ENCODE peak calls at places on chromosomes 4 and X, in nine cellular contexts. V is heart right ventricle; D is thoracic aorta; C is psoas muscle; T is uterus; B is naive thymus-derived CD4-positive, alpha-beta T cell; Q is neuronal stem cell; U is right cardiac atrium; F is PC-3. K is an unnamed sample. For H3K4me1, the result is how much of the 10 kb centered on the place peaks cover.

GRCh38 chrX:118872102-118872566 is 48.5 kb downstream of the ZCCHC12 start:
- DNase-seq in V (peak), D (no peak), C (no peak), T (no peak), B (no peak), Q (no peak), U (no peak), F (peak), K (no peak)

GRCh38 chrX:44946771-44947170 is 73.8 kb downstream of the KDM6A start:
- DNase-seq in V (no peak), D (no peak), C (no peak), T (no peak), B (no peak), Q (no peak), U (no peak), F (peak), K (no peak)

GRCh38 chr4:105457997-105458396 is 15.9 kb downstream of the PPA2 start:
- DNase-seq in V (no peak), D (no peak), C (no peak), T (no peak), B (no peak), Q (no peak), U (no peak), F (no peak), K (no peak)

GRCh38 chr4:26819026-26819425 is 41.6 kb upstream of the STIM2 start:
- DNase-seq in V (no peak), D (no peak), C (no peak), T (no peak), B (no peak), Q (no peak), U (no peak), F (no peak), K (no peak)

GRCh38 chrX:73877687-73878086 is 314.7 kb downstream of the CHIC1 start:
- DNase-seq in V (no peak), D (no peak), C (no peak), T (no peak), B (no peak), Q (no peak), U (no peak), F (no peak), K (no peak)

GRCh38 chr4:97530676-97531075 is 612.6 kb downstream of the STPG2 start:
- DNase-seq in V (no peak), D (no peak), C (no peak), T (no peak), B (no peak), Q (no peak), U (no peak), F (no peak), K (no peak)

GRCh38 chr4:8472689-8473197 is 32.2 kb downstream of the TRMT44 start:
- DNase-seq in V (no peak), D (no peak), C (no peak), T (peak), B (no peak), Q (peak), U (peak), F (peak), K (no peak)

GRCh38 chrX:66015152-66015827 is 24.6 kb downstream of the VSIG4 start:
- DNase-seq in V (peak), D (no peak), C (no peak), T (no peak), B (no peak), Q (no peak), U (peak), F (no peak), K (no peak)

GRCh38 chr4:1204286-1204827 is 32.0 kb upstream of the SPON2 start:
- DNase-seq in V (no peak), D (no peak), C (peak), T (no peak), B (no peak), Q (no peak), U (peak), F (no peak), K (no peak)

GRCh38 chr4:20362148-20362547 is 110.4 kb downstream of the SLIT2 start:
- DNase-seq in V (no peak), D (no peak), C (no peak), T (no peak), B (no peak), Q (no peak), U (no peak), F (no peak), K (no peak)

GRCh38 chr4:173450281-173450680 is 51.4 kb upstream of the SCRG1 start:
- DNase-seq in V (no peak), D (no peak), C (no peak), T (no peak), B (no peak), Q (no peak), U (no peak), F (no peak), K (no peak)

GRCh38 chr4:114180481-114180880 is 201.0 kb upstream of the ARSJ start:
- DNase-seq in V (peak), D (peak), C (no peak), T (peak), B (peak), Q (peak), U (peak), F (peak), K (no peak)

GRCh38 chrX:71978164-71978563 is 67.5 kb downstream of the NHSL2 start:
- DNase-seq in V (no peak), D (no peak), C (no peak), T (no peak), B (no peak), Q (no peak), U (no peak), F (no peak), K (no peak)

GRCh38 chrX:134604701-134605271 is 53.5 kb downstream of the PLAC1 start:
- DNase-seq in V (peak), D (no peak), C (no peak), T (no peak), B (no peak), Q (no peak), U (peak), F (peak), K (no peak)

GRCh38 chr4:186029731-186030421 is 39.1 kb upstream of the TLR3 start:
- DNase-seq in V (peak), D (peak), C (peak), T (peak), B (no peak), Q (peak), U (peak), F (no peak), K (no peak)

GRCh38 chr4:187544461-187545053 is 451.0 kb upstream of the ZFP42 start:
- DNase-seq in V (no peak), D (no peak), C (no peak), T (no peak), B (no peak), Q (no peak), U (no peak), F (no peak), K (no peak)

GRCh38 chr4:1345905-1346780 is 865 bp upstream of the UVSSA start:
- DNase-seq in V (peak), D (no peak), C (peak), T (peak), B (peak), Q (peak), U (peak), F (peak), K (no peak)

GRCh38 chr4:119955256-119955655 is 111.4 kb downstream of the MAD2L1 start:
- DNase-seq in V (no peak), D (no peak), C (no peak), T (no peak), B (no peak), Q (no peak), U (no peak), F (no peak), K (no peak)

GRCh38 chr4:153676491-153676890 is 7.6 kb upstream of the TLR2 start:
- DNase-seq in V (no peak), D (no peak), C (no peak), T (no peak), B (no peak), Q (no peak), U (no peak), F (peak), K (no peak)

GRCh38 chrX:39513836-39514235 is 583.9 kb downstream of the BCOR start:
- DNase-seq in V (no peak), D (no peak), C (no peak), T (no peak), B (no peak), Q (no peak), U (no peak), F (no peak), K (no peak)

GRCh38 chr4:47493238-47494123 is 8.4 kb downstream of the ATP10D start:
- DNase-seq in V (no peak), D (no peak), C (no peak), T (no peak), B (no peak), Q (no peak), U (no peak), F (no peak), K (no peak)

GRCh38 chr4:25800253-25800652 is 62.5 kb downstream of the SEL1L3 start:
- DNase-seq in V (no peak), D (no peak), C (no peak), T (no peak), B (no peak), Q (no peak), U (no peak), F (no peak), K (no peak)

GRCh38 chr4:28562913-28563312 is 1702.3 kb downstream of the STIM2 start:
- DNase-seq in V (no peak), D (no peak), C (no peak), T (no peak), B (no peak), Q (no peak), U (no peak), F (peak), K (no peak)

GRCh38 chr4:45323453-45324058 is 597.2 kb upstream of the GNPDA2 start:
- DNase-seq in V (no peak), D (no peak), C (no peak), T (no peak), B (no peak), Q (no peak), U (no peak), F (no peak), K (no peak)

GRCh38 chrX:78759081-78759480 is 11.6 kb downstream of the LPAR4 start:
- DNase-seq in V (no peak), D (no peak), C (no peak), T (no peak), B (no peak), Q (no peak), U (no peak), F (peak), K (no peak)

GRCh38 chr4:43875655-43876054 is 573.0 kb downstream of the KCTD8 start:
- DNase-seq in V (no peak), D (no peak), C (no peak), T (no peak), B (no peak), Q (no peak), U (no peak), F (no peak), K (no peak)

GRCh38 chr4:92359481-92359880 is 55.7 kb downstream of the GRID2 start:
- DNase-seq in V (no peak), D (no peak), C (no peak), T (no peak), B (no peak), Q (no peak), U (no peak), F (no peak), K (no peak)

GRCh38 chr4:71377561-71377960 is 38.7 kb downstream of the SLC4A4 start:
- DNase-seq in V (no peak), D (no peak), C (no peak), T (no peak), B (no peak), Q (no peak), U (no peak), F (peak), K (no peak)

GRCh38 chrX:154429708-154430107 is 1.2 kb downstream of the ATP6AP1 start:
- DNase-seq in V (no peak), D (no peak), C (no peak), T (no peak), B (no peak), Q (no peak), U (no peak), F (no peak), K (no peak)

GRCh38 chrX:53445977-53446376 is 11.8 kb upstream of the HSD17B10 start:
- DNase-seq in V (no peak), D (no peak), C (peak), T (no peak), B (no peak), Q (no peak), U (peak), F (peak), K (no peak)

GRCh38 chr4:137980641-137981040 is 261.5 kb downstream of the SLC7A11 start:
- DNase-seq in V (no peak), D (no peak), C (no peak), T (no peak), B (no peak), Q (no peak), U (no peak), F (no peak), K (no peak)

GRCh38 chrX:74527344-74527743 is 87.1 kb downstream of the RLIM start:
- DNase-seq in V (no peak), D (no peak), C (no peak), T (no peak), B (no peak), Q (no peak), U (no peak), F (no peak), K (no peak)

GRCh38 chrX:40111868-40112267 is 14.1 kb upstream of the BCOR start:
- DNase-seq in V (no peak), D (no peak), C (no peak), T (no peak), B (no peak), Q (no peak), U (no peak), F (no peak), K (no peak)

GRCh38 chr4:174697896-174698295 is 131.2 kb downstream of the GLRA3 start:
- DNase-seq in V (no peak), D (no peak), C (no peak), T (no peak), B (no peak), Q (no peak), U (no peak), F (no peak), K (no peak)

GRCh38 chr4:140012688-140013087 is 141.3 kb downstream of the MAML3 start:
- DNase-seq in V (peak), D (no peak), C (peak), T (peak), B (peak), Q (peak), U (peak), F (peak), K (no peak)

GRCh38 chrX:68829594-68830485 is 1.0 kb downstream of the EFNB1 start:
- DNase-seq in V (no peak), D (no peak), C (peak), T (no peak), B (no peak), Q (no peak), U (peak), F (no peak), K (peak)

GRCh38 chr4:498328-498919 is 532 bp downstream of the ZNF721 start:
- DNase-seq in V (no peak), D (no peak), C (no peak), T (no peak), B (no peak), Q (no peak), U (no peak), F (no peak), K (no peak)

GRCh38 chr4:24559889-24560288 is 24.5 kb downstream of the DHX15 start:
- DNase-seq in V (no peak), D (no peak), C (no peak), T (no peak), B (no peak), Q (no peak), U (no peak), F (no peak), K (no peak)

DNA sequence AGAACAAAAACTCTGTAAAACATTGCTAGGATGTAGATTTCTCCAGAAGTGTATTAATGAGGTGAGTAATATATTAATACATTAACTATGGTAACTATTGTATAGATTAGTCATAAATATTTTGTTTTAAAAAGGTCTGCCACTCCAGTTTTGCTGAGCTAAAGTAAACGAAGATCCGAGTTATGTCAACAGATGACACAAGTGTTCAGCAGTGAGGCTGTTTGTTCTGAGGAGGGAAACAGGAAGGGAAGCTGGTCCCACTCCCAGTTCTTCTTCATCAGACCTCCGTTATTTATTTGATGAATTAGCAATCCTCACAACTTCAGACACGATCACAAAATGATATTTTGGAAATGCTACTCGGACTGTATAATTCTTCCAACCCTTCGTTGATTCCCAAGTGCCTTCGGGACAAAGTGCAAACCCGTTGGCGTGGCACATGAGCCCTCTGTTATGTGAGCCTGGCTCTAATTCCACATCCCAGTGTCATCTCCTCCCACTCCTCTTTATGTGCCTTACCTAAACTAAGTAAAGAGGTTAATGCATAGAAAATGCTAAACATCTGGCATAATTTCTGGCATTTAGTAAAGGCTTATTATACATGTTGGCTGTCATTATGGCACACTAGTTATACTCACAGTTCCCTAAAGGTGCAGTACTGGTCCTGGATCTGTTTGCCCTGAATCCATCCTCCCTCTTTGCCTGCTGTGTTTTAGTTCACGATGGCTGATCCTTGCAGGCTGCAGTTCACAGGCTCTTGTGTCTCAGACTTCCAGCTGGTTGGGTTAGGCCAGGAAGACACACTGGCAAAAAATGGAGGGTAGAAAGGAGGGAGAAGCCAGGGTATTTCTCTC is 190.6 kb upstream of the LNX1 start:
- DNase-seq in V (no peak), D (no peak), C (no peak), T (no peak), B (no peak), Q (no peak), U (no peak), F (peak), K (peak)
- H3K4me1 ChIP-seq in V (under half), D (under half), C (under half), T (under half), B (under half), Q (under half), U (under half), F (half or more), K (under half)

DNA sequence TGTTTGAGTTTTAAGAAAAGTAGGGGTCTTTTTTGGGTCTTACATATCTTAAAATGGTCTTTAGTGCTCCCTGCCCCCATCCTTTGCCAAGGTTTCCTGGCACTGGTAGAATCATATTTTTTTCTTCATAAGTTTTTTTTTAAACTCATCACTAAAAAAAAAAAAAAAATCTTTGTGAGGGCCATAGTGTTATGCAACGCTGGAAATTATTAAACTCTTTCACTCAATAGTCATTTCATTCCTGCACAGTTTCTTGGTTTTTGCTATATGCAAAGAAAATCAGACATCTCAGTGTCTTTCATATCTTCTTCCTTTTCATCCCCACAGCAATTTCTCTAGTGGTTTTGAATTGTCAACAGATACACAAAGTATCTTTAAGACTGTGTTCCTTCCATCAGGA is 95.6 kb downstream of the TMA16 start:
- DNase-seq in V (no peak), D (no peak), C (no peak), T (no peak), B (no peak), Q (no peak), U (no peak), F (no peak), K (no peak)
- H3K4me1 ChIP-seq in V (under half), D (under half), C (under half), T (under half), B (under half), Q (under half), U (under half), F (under half), K (under half)

GRCh38 chr4:38049545-38050170 is 89.5 kb downstream of the PTTG2 start:
- DNase-seq in V (no peak), D (no peak), C (no peak), T (no peak), B (no peak), Q (no peak), U (no peak), F (peak), K (no peak)
- H3K4me1 ChIP-seq in V (under half), D (under half), C (under half), T (under half), B (under half), Q (under half), U (under half), F (under half), K (under half)

DNA sequence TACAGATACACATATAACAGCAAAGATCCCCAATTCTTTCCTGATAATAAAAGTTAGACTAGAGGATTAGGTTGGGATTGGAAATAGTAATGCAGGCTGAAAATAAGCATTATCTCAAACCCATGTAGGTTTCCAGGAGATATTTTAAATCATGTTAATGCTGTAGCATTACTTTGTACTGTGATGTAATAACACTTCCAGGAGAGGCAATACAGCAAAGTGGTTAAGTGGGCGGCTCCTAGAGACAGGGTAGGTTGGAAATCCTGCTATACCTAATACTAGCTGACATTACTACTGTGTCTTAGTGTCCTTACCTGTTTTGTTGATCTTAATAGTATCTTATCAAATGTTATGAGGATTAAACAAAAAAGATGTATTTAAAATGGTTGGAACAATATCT is 9.6 kb downstream of the PAICS start:
- DNase-seq in V (no peak), D (no peak), C (no peak), T (no peak), B (no peak), Q (no peak), U (no peak), F (no peak), K (no peak)
- H3K4me1 ChIP-seq in V (under half), D (under half), C (under half), T (under half), B (under half), Q (under half), U (under half), F (under half), K (under half)

GRCh38 chr4:40196724-40197281 is at the start of gene RHOH:
- DNase-seq in V (no peak), D (no peak), C (no peak), T (no peak), B (peak), Q (no peak), U (no peak), F (no peak), K (no peak)
- H3K4me1 ChIP-seq in V (under half), D (under half), C (under half), T (under half), B (under half), Q (under half), U (under half), F (under half), K (under half)

K was measured in esophagus muscularis mucosa.